ENCODE peak calls at places on chromosomes 12 and 14, in five cellular contexts. P is PC-3, E is neural progenitor cell, Q is IMR-90, L is Caco-2. Y is an unnamed sample. For H3K36me3, the result is how much of the 10 kb centered on the place peaks cover.

GRCh38 chr14:104865631-104866441 is 768 bp downstream of the CEP170B start:
- DNase-seq in E (peak), L (peak), Q (peak), P (peak), Y (peak)

GRCh38 chr14:99094901-99095300 is 177.1 kb downstream of the BCL11B start:
- DNase-seq in L (no peak), Q (no peak), E (no peak), P (no peak), Y (no peak)

GRCh38 chr12:45232771-45233372 is 17.0 kb downstream of the ANO6 start:
- DNase-seq in L (peak), Q (peak), E (no peak), P (peak), Y (peak)

GRCh38 chr14:64518229-64518628 is 13.7 kb downstream of the ZBTB1 start:
- DNase-seq in Q (no peak), L (no peak), E (no peak), P (no peak), Y (no peak)

GRCh38 chr12:113867258-113867657 is 98.9 kb downstream of the RBM19 start:
- DNase-seq in P (peak), Q (peak), L (no peak), E (peak), Y (peak)

GRCh38 chr14:75295061-75295461 is 16.4 kb downstream of the FOS start:
- DNase-seq in E (peak), Q (peak), L (peak), P (peak), Y (peak)

GRCh38 chr12:93015970-93016751 is 87.1 kb upstream of the EEA1 start:
- DNase-seq in L (peak), Q (peak), P (peak), E (peak), Y (no peak)

GRCh38 chr14:52735921-52736489 is 6.0 kb downstream of the STYX start:
- DNase-seq in L (no peak), Q (peak), P (no peak), E (peak), Y (no peak)

GRCh38 chr14:75515631-75515999 is 6.7 kb upstream of the BATF start:
- DNase-seq in E (no peak), Q (no peak), L (no peak), P (no peak), Y (no peak)

GRCh38 chr12:74043343-74043742 is 494.3 kb upstream of the ATXN7L3B start:
- DNase-seq in Q (no peak), E (no peak), P (peak), L (no peak), Y (no peak)

GRCh38 chr14:78700236-78700635 is 530.1 kb downstream of the NRXN3 start:
- DNase-seq in P (peak), L (no peak), E (no peak), Q (no peak), Y (no peak)

GRCh38 chr14:42911642-42912041 is 1305.0 kb downstream of the LRFN5 start:
- DNase-seq in L (no peak), P (peak), E (no peak), Q (peak), Y (no peak)

GRCh38 chr12:32860182-32860581 is 36.4 kb downstream of the PKP2 start:
- DNase-seq in P (no peak), E (no peak), L (no peak), Q (no peak), Y (no peak)

GRCh38 chr12:27319394-27319793 is 13.2 kb upstream of the BMAL2 start:
- DNase-seq in Q (peak), L (no peak), E (no peak), P (peak), Y (peak)

GRCh38 chr12:111107392-111108178 is 187.2 kb upstream of the MYL2 start:
- DNase-seq in L (no peak), Q (no peak), E (no peak), P (no peak), Y (no peak)

GRCh38 chr14:66143387-66144112 is 342.6 kb upstream of the CCDC196 start:
- DNase-seq in Q (no peak), P (no peak), E (peak), L (no peak), Y (no peak)

GRCh38 chr12:74537126-74537706 is 419 bp upstream of the ATXN7L3B start:
- DNase-seq in P (peak), E (peak), L (no peak), Q (peak), Y (peak)

GRCh38 chr14:19754172-19754571 is 10.8 kb downstream of the OR4Q3 start:
- DNase-seq in Q (no peak), P (no peak), E (no peak), L (no peak), Y (no peak)

GRCh38 chr12:42094277-42094676 is 50.4 kb downstream of the GXYLT1 start:
- DNase-seq in E (no peak), P (peak), Q (peak), L (no peak), Y (peak)

GRCh38 chr14:61139006-61139599 is 142.0 kb downstream of the TMEM30B start:
- DNase-seq in Q (no peak), P (no peak), L (no peak), E (no peak), Y (no peak)

GRCh38 chr12:64976131-64976530 is 145.0 kb downstream of the WIF1 start:
- DNase-seq in Q (no peak), E (no peak), L (no peak), P (peak), Y (no peak)

GRCh38 chr12:130116791-130117190 is 45.5 kb upstream of the FZD10 start:
- DNase-seq in L (no peak), E (no peak), Q (no peak), P (no peak), Y (no peak)

GRCh38 chr14:81562818-81563217 is 29.2 kb upstream of the SEL1L start:
- DNase-seq in E (no peak), P (no peak), Q (no peak), L (no peak), Y (peak)

GRCh38 chr14:68619805-68620574 is 172.9 kb downstream of the ZFP36L1 start:
- DNase-seq in P (peak), L (peak), E (no peak), Q (peak), Y (peak)

GRCh38 chr14:94646481-94646880 is 34.3 kb downstream of the SERPINA3 start:
- DNase-seq in Q (peak), P (no peak), L (no peak), E (no peak), Y (peak)

GRCh38 chr14:21066882-21067502 is 3.1 kb upstream of the ARHGEF40 start:
- DNase-seq in E (no peak), Q (no peak), P (peak), L (no peak), Y (peak)

GRCh38 chr14:65838565-65838964 is 426.0 kb downstream of the FUT8 start:
- DNase-seq in L (no peak), Q (no peak), E (no peak), P (no peak), Y (no peak)

GRCh38 chr14:90496379-90496778 is 99.5 kb downstream of the CALM1 start:
- DNase-seq in E (no peak), L (no peak), P (no peak), Q (no peak), Y (peak)

GRCh38 chr14:98803196-98803595 is 468.8 kb downstream of the BCL11B start:
- DNase-seq in E (no peak), P (no peak), L (no peak), Q (no peak), Y (no peak)

GRCh38 chr12:15897433-15897832 is 13.7 kb upstream of the DERA start:
- DNase-seq in L (no peak), E (no peak), P (no peak), Q (no peak), Y (no peak)

GRCh38 chr12:15904378-15904920 is 6.7 kb upstream of the DERA start:
- DNase-seq in P (no peak), Q (no peak), E (no peak), L (no peak), Y (no peak)

DNA sequence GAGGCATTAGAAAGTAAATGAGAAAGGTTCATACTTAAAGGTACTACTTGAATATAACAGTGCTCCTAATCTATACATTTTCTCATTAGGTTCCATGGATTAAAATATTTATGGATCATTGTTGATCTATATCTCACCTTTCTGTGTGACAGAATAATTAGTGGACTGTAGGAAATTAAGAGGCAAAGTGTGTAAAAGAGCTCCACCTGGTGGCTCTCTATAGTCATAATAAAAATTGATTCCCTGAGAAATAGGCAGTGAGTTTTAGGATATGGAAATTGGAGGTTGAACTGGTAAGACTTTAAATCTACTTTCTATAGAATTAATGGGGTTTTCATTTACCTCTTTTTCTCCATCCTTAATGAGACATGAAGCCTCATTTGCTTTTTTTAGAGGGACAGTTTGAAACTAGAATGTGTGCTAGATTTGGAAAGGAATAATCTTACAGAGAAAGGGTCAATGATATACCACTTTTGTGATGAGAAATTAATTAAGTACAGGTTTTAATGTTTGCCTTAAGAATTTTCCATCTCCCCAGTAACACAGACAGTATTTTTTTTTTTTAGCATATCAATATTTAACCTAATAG is 11.8 kb upstream of the DERA start:
- DNase-seq in Q (no peak), E (peak), P (peak), L (no peak), Y (no peak)
- TF ChIP-seq CTCF in Q (peak), E (peak), P (peak), L (peak), Y (peak)

GRCh38 chr12:104290855-104291254 is 12.7 kb upstream of the EID3 start:
- DNase-seq in L (no peak), Q (no peak), P (peak), E (no peak), Y (no peak)
- H3K36me3 ChIP-seq in L (under half), Q (under half), P (half or more), E (under half), Y (half or more)

DNA sequence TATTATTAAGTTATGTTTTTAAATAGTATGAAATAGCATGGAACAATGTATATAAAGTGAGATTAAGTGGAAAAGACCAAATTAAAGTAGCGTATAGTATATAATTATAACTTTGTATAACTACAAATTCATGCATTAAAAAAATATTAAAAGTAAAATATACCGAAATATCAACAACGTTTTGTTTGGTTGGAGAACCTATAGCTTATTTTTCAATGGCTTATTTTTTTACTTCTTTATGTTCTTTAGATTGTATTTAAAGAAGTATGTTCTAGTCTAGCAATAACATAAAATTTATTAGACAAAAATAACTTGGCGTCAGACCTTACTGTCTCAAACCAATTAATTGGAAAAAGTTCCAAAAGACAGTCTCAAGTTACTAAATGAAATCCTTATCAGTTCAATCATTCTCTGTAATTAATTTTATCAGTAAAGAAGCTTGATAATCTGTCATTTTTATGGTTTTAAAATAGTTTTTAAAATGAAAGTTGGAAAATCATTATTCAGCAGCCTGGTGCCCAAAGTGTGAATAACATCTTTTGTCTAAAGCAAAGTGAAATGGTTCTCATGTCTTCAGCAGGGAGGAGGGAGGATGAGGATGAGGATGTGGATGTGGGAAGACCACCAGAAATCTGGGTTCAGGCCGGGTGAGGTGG is 46.7 kb downstream of the IRAK3 start:
- DNase-seq in P (no peak), E (no peak), L (no peak), Q (peak), Y (no peak)
- TF ChIP-seq CTCF in P (no peak), E (peak), L (peak), Q (no peak), Y (no peak)

DNA sequence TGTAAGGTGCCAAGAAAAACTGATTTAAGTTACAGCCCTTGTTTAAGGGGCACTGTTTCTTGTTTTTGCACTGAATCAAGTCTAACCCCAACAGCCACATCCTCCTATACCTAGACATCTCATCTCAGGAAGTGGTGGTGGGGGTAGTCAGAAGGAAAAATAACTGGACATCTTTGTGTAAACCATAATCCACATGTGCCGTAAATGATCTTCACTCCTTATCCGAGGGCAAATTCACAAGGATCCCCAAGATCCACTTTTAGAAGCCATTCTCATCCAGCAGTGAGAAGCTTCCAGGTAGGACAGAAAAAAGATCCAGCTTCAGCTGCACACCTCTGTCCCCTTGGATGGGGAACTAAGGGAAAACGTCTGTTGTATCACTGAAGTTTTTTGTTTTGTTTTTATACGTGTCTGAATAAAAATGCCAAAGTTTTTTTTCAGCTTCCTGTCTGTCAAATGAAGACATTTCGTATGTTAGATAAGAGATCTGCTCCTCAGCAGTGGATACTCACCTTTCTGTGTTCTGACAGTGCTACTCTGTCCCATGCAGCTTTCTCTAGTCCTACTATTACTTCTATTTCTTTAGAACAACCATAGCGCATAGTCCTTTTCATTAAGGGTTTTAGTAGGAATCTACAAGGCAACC is 1.2 kb upstream of the PA2G4 start:
- DNase-seq in Q (no peak), E (no peak), P (no peak), L (no peak), Y (peak)
- H3K36me3 ChIP-seq in Q (under half), E (under half), P (under half), L (under half), Y (under half)

GRCh38 chr14:96224480-96225096 is 19.9 kb downstream of the BDKRB2 start:
- DNase-seq in E (no peak), P (no peak), L (no peak), Q (no peak), Y (no peak)

GRCh38 chr14:96221841-96222240 is 17.2 kb downstream of the BDKRB2 start:
- DNase-seq in E (no peak), P (no peak), L (no peak), Q (no peak), Y (no peak)

GRCh38 chr14:96227428-96227827 is 22.8 kb downstream of the BDKRB2 start:
- DNase-seq in P (no peak), E (no peak), L (no peak), Q (no peak), Y (no peak)

GRCh38 chr14:96229315-96229714 is 24.7 kb downstream of the BDKRB2 start:
- DNase-seq in E (no peak), Q (no peak), L (no peak), P (no peak), Y (no peak)

GRCh38 chr14:96225745-96226151 is 21.1 kb downstream of the BDKRB2 start:
- DNase-seq in Q (peak), P (peak), E (peak), L (peak), Y (peak)
- TF ChIP-seq CTCF in Q (peak), P (peak), E (peak), L (peak), Y (peak)

DNA sequence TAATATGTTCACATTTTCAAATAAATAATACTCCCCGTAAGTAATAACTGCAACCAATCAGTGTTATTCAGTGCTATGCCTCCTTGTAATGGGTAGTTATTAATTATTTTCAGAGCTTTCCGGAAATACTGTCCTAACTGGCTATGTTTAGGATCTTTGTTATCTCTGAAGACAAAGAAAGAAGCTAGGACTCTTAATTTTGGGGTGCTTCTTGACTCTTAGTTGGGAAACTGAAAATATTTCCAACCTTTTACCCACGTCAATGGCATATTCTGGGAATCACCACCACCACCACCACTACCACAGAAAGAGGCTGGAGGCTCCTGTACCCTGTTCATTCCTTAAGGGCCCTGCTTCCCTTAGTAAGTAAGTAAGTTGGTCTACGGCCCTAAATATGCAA is 39.1 kb downstream of the RAD52 start:
- DNase-seq in L (no peak), P (no peak), E (no peak), Q (no peak), Y (no peak)
- H3K36me3 ChIP-seq in L (under half), P (under half), E (under half), Q (half or more), Y (half or more)

DNA sequence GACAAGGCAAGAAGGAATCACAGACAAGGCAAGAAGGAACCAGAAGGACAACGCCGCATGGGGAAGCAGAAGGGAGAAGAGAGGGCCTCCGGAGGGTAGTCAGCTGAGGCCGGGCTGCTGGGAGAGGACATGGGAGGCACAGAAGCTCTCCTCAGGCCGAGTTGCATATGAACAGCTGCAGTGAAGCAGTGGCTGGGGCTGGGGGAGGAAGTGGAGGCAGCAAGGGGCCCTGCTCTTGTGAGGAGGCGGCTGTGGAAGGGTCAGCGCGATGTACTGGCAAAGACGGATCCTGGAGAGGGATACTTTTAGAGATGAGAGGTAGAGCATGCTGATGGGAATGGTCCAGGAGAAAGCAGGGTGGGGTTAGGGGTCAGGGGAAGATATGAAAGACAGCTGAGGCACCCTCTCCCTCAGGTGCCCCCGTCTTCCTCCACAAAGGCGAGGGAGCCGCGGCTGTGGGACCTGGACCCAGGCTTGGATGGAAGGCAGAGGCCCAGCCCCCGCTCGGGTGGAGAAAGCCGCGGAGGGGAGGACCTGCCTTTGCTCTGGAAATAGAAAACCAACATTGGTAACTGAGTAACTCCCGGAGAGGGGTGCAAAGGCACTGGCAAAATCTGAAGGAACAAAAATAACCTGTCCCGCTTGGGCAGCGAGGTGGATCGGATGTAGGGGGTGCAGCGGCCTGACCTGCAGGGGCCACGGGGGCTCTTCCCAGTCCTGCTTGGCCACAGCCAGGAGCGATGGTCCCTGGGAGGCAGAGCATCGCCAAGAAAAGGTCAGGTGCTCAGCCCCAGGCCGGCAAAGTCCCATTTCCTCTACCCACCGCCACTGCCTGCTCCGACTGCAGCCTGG is 21.7 kb upstream of the TMEM106C start:
- DNase-seq in P (no peak), L (no peak), E (no peak), Q (no peak), Y (no peak)
- TF ChIP-seq CTCF in P (no peak), L (no peak), E (no peak), Q (no peak), Y (no peak)